ENCODE peak calls at places on chromosome 21, in seven cellular contexts. One of them, this sample, is unnamed.

GRCh38 chr21:38290809-38291208 is 34.0 kb downstream of the KCNJ15 start:
- DNase-seq in AG09309: no peak
- DNase-seq in coronary artery: no peak
- DNase-seq in iPS-NIHi11: no peak
- DNase-seq in GM19239: no peak
- DNase-seq in cardiac muscle cell: no peak
- DNase-seq in sigmoid colon: no peak
- DNase-seq in this sample: no peak

GRCh38 chr21:26811031-26811430 is 34.2 kb downstream of the ADAMTS1 start:
- DNase-seq in AG09309: no peak
- DNase-seq in coronary artery: no peak
- DNase-seq in iPS-NIHi11: no peak
- DNase-seq in GM19239: no peak
- DNase-seq in cardiac muscle cell: peak; percentile 32
- DNase-seq in sigmoid colon: no peak
- DNase-seq in this sample: no peak

GRCh38 chr21:33937931-33938339 is 22.3 kb upstream of the ATP5PO start:
- DNase-seq in AG09309: no peak
- DNase-seq in coronary artery: no peak
- DNase-seq in iPS-NIHi11: no peak
- DNase-seq in GM19239: no peak
- DNase-seq in cardiac muscle cell: peak; percentile 19
- DNase-seq in sigmoid colon: no peak
- DNase-seq in this sample: no peak

GRCh38 chr21:42593815-42594157 is 59.6 kb upstream of the PDE9A start:
- DNase-seq in AG09309: no peak
- DNase-seq in coronary artery: no peak
- DNase-seq in iPS-NIHi11: no peak
- DNase-seq in GM19239: no peak
- DNase-seq in cardiac muscle cell: no peak
- DNase-seq in sigmoid colon: no peak
- DNase-seq in this sample: no peak

GRCh38 chr21:25838809-25839208 is 104.0 kb downstream of the GABPA start:
- DNase-seq in AG09309: no peak
- DNase-seq in coronary artery: no peak
- DNase-seq in iPS-NIHi11: no peak
- DNase-seq in GM19239: no peak
- DNase-seq in cardiac muscle cell: no peak
- DNase-seq in sigmoid colon: no peak
- DNase-seq in this sample: no peak

GRCh38 chr21:44927587-44928461 is 7.1 kb upstream of the ITGB2 start:
- DNase-seq in AG09309: no peak
- DNase-seq in coronary artery: no peak
- DNase-seq in iPS-NIHi11: no peak
- DNase-seq in GM19239: no peak
- DNase-seq in cardiac muscle cell: peak; percentile 61
- DNase-seq in sigmoid colon: no peak
- DNase-seq in this sample: no peak

GRCh38 chr21:21997390-21998333 is 999.5 kb downstream of the NCAM2 start:
- DNase-seq in AG09309: no peak
- DNase-seq in coronary artery: no peak
- DNase-seq in iPS-NIHi11: no peak
- DNase-seq in GM19239: no peak
- DNase-seq in cardiac muscle cell: no peak
- DNase-seq in sigmoid colon: no peak
- DNase-seq in this sample: no peak

GRCh38 chr21:29403291-29403690 is 104.6 kb downstream of the BACH1 start:
- DNase-seq in AG09309: no peak
- DNase-seq in coronary artery: no peak
- DNase-seq in iPS-NIHi11: no peak
- DNase-seq in GM19239: no peak
- DNase-seq in cardiac muscle cell: peak; percentile 16
- DNase-seq in sigmoid colon: no peak
- DNase-seq in this sample: no peak

GRCh38 chr21:24023402-24023801 is 1583.9 kb downstream of the MRPL39 start:
- DNase-seq in AG09309: no peak
- DNase-seq in coronary artery: no peak
- DNase-seq in iPS-NIHi11: no peak
- DNase-seq in GM19239: no peak
- DNase-seq in cardiac muscle cell: no peak
- DNase-seq in sigmoid colon: no peak
- DNase-seq in this sample: no peak

GRCh38 chr21:29105218-29105617 is 25.2 kb upstream of the MAP3K7CL start:
- DNase-seq in AG09309: no peak
- DNase-seq in coronary artery: no peak
- DNase-seq in iPS-NIHi11: no peak
- DNase-seq in GM19239: no peak
- DNase-seq in cardiac muscle cell: peak; percentile 44
- DNase-seq in sigmoid colon: no peak
- DNase-seq in this sample: no peak

GRCh38 chr21:33840771-33841170 is 74.8 kb downstream of the ATP5PO start:
- DNase-seq in AG09309: no peak
- DNase-seq in coronary artery: no peak
- DNase-seq in iPS-NIHi11: no peak
- DNase-seq in GM19239: no peak
- DNase-seq in cardiac muscle cell: no peak
- DNase-seq in sigmoid colon: no peak
- DNase-seq in this sample: no peak

GRCh38 chr21:38272215-38272614 is 15.4 kb downstream of the KCNJ15 start:
- DNase-seq in AG09309: no peak
- DNase-seq in coronary artery: no peak
- DNase-seq in iPS-NIHi11: no peak
- DNase-seq in GM19239: no peak
- DNase-seq in cardiac muscle cell: no peak
- DNase-seq in sigmoid colon: no peak
- DNase-seq in this sample: no peak